ENCODE peak calls at places on chromosomes 3 and 15, in four cellular contexts. V, C, U and H are unnamed samples.

GRCh38 chr3:11211531-11212300 is 57.4 kb downstream of the HRH1 start:
- DNase-seq in V (no peak), C (no peak), U (no peak), H (peak)

GRCh38 chr15:48029656-48030055 is 91.1 kb upstream of the SLC24A5 start:
- DNase-seq in V (no peak), C (no peak), U (no peak), H (no peak)

GRCh38 chr3:102466001-102466400 is 31.2 kb downstream of the ZPLD1 start:
- DNase-seq in V (no peak), C (no peak), U (no peak), H (no peak)

GRCh38 chr3:42292009-42292408 is 26.0 kb upstream of the CCK start:
- DNase-seq in V (no peak), C (no peak), U (no peak), H (no peak)

GRCh38 chr15:71323604-71324003 is 208.3 kb downstream of the THSD4 start:
- DNase-seq in V (no peak), C (no peak), U (no peak), H (no peak)

GRCh38 chr15:80852676-80853075 is 73.5 kb downstream of the CEMIP start:
- DNase-seq in V (no peak), C (no peak), U (no peak), H (no peak)

GRCh38 chr3:191217331-191217730 is 18.3 kb downstream of the OSTN start:
- DNase-seq in V (no peak), C (no peak), U (no peak), H (no peak)

GRCh38 chr3:69560818-69561217 is 174.9 kb upstream of the FRMD4B start:
- DNase-seq in V (no peak), C (no peak), U (no peak), H (no peak)

GRCh38 chr15:52360229-52361203 is 64.9 kb upstream of the MYO5C start:
- DNase-seq in V (no peak), C (no peak), U (no peak), H (no peak)

GRCh38 chr15:89472785-89473256 is 23.6 kb downstream of the RHCG start:
- DNase-seq in V (no peak), C (peak), U (no peak), H (no peak)

GRCh38 chr15:57301307-57301706 is 75.0 kb upstream of the CGNL1 start:
- DNase-seq in V (no peak), C (no peak), U (no peak), H (no peak)

GRCh38 chr15:73375755-73376305 is 7.1 kb upstream of the HCN4 start:
- DNase-seq in V (no peak), C (no peak), U (no peak), H (no peak)

GRCh38 chr15:34439878-34440277 is 2.3 kb upstream of the GOLGA8A start:
- DNase-seq in V (no peak), C (no peak), U (no peak), H (no peak)

GRCh38 chr15:70125605-70126004 is 27.9 kb upstream of the TLE3 start:
- DNase-seq in V (no peak), C (no peak), U (no peak), H (no peak)

GRCh38 chr3:64046527-64046926 is 23.2 kb upstream of the PSMD6 start:
- DNase-seq in V (no peak), C (no peak), U (no peak), H (no peak)

GRCh38 chr3:143885803-143886427 is 37.6 kb upstream of the SLC9A9 start:
- DNase-seq in V (no peak), C (no peak), U (no peak), H (no peak)

GRCh38 chr3:141055536-141056445 is 4.6 kb downstream of the SPSB4 start:
- DNase-seq in V (no peak), C (no peak), U (no peak), H (no peak)

GRCh38 chr3:20194793-20195460 is 8.9 kb upstream of the SGO1 start:
- DNase-seq in V (no peak), C (no peak), U (no peak), H (no peak)

GRCh38 chr3:173021547-173022185 is 119.4 kb downstream of the SPATA16 start:
- DNase-seq in V (no peak), C (no peak), U (no peak), H (no peak)

GRCh38 chr3:100492059-100492809 is at the start of gene TMEM45A:
- DNase-seq in V (peak), C (peak), U (peak), H (peak)

GRCh38 chr3:13644341-13645082 is 95.6 kb downstream of the FBLN2 start:
- DNase-seq in V (no peak), C (no peak), U (no peak), H (no peak)

GRCh38 chr3:69294014-69294771 is 91.7 kb downstream of the FRMD4B start:
- DNase-seq in V (no peak), C (no peak), U (no peak), H (no peak)

GRCh38 chr3:104941785-104942184 is 424.9 kb upstream of the ALCAM start:
- DNase-seq in V (no peak), C (no peak), U (no peak), H (no peak)

GRCh38 chr3:126607214-126607908 is 47.6 kb downstream of the TXNRD3 start:
- DNase-seq in V (no peak), C (no peak), U (peak), H (no peak)

GRCh38 chr3:21174461-21174860 is 576.5 kb downstream of the ZNF385D start:
- DNase-seq in V (no peak), C (no peak), U (no peak), H (no peak)

GRCh38 chr15:39419651-39420050 is 161.2 kb upstream of the THBS1 start:
- DNase-seq in V (no peak), C (no peak), U (no peak), H (no peak)

GRCh38 chr3:129739613-129740012 is 133.1 kb upstream of the PLXND1 start:
- DNase-seq in V (no peak), C (no peak), U (no peak), H (no peak)

GRCh38 chr15:37682304-37682703 is 252.1 kb upstream of the TMCO5A start:
- DNase-seq in V (no peak), C (no peak), U (no peak), H (no peak)